ENCODE peak calls at places on chromosomes 2 and 18, in four cellular contexts. S is hypothalamus, V is NCI-H524, Q is GM23338. P is an unnamed sample.

GRCh38 chr18:70085641-70086040 is 119.8 kb downstream of the RTTN start:
- DNase-seq in S (no peak), V (no peak), Q (no peak), P (no peak)

GRCh38 chr18:39149211-39149806 is 1583.7 kb upstream of the CELF4 start:
- DNase-seq in S (no peak), V (no peak), Q (peak), P (no peak)

GRCh38 chr2:101718993-101719571 is 21.6 kb downstream of the MAP4K4 start:
- DNase-seq in S (no peak), Q (no peak), V (no peak), P (no peak)

GRCh38 chr2:203045867-203046266 is 31.2 kb downstream of the NBEAL1 start:
- DNase-seq in V (no peak), Q (no peak), S (no peak), P (no peak)

GRCh38 chr2:203745267-203745666 is 38.8 kb downstream of the CD28 start:
- DNase-seq in S (no peak), V (no peak), Q (no peak), P (no peak)

GRCh38 chr2:15142069-15142689 is 419.0 kb downstream of the NBAS start:
- DNase-seq in Q (no peak), S (no peak), V (no peak), P (no peak)

GRCh38 chr2:53559302-53559967 is 208.2 kb upstream of the CHAC2 start:
- DNase-seq in V (no peak), Q (no peak), S (no peak), P (no peak)

GRCh38 chr2:230184727-230185578 is 34.8 kb downstream of the SP110 start:
- DNase-seq in S (no peak), Q (no peak), V (no peak), P (no peak)

GRCh38 chr2:160909781-160910242 is 250.4 kb upstream of the TANK start:
- DNase-seq in Q (no peak), S (no peak), V (no peak), P (no peak)

GRCh38 chr2:240460781-240461431 is 25.4 kb downstream of the GPC1 start:
- DNase-seq in V (no peak), Q (peak), S (no peak), P (peak)

GRCh38 chr2:172817411-172817810 is 81.8 kb downstream of the RAPGEF4 start:
- DNase-seq in Q (no peak), V (no peak), S (no peak), P (no peak)

GRCh38 chr2:30115141-30115980 is 31.4 kb upstream of the YPEL5 start:
- DNase-seq in S (peak), V (peak), Q (peak), P (peak)

GRCh38 chr2:25650249-25650648 is 23.1 kb downstream of the DTNB start:
- DNase-seq in V (no peak), Q (no peak), S (no peak), P (no peak)

GRCh38 chr2:99875627-99876026 is 266.8 kb downstream of the AFF3 start:
- DNase-seq in V (no peak), Q (no peak), S (no peak), P (no peak)

GRCh38 chr18:57050314-57050949 is 96.5 kb upstream of the BOD1L2 start:
- DNase-seq in Q (no peak), V (no peak), S (no peak), P (no peak)

GRCh38 chr2:64062840-64063239 is 43.6 kb upstream of the VPS54 start:
- DNase-seq in V (no peak), S (no peak), Q (no peak), P (no peak)

GRCh38 chr2:167869200-167869599 is 378.2 kb downstream of the STK39 start:
- DNase-seq in V (no peak), Q (peak), S (no peak), P (no peak)

GRCh38 chr2:94923196-94923595 is 52.0 kb downstream of the TEKT4 start:
- DNase-seq in V (no peak), Q (no peak), S (no peak), P (no peak)

GRCh38 chr2:71691747-71692455 is 238.5 kb downstream of the DYSF start:
- DNase-seq in V (no peak), Q (peak), S (no peak), P (no peak)

GRCh38 chr2:212145111-212145510 is 393.5 kb downstream of the ERBB4 start:
- DNase-seq in Q (no peak), S (no peak), V (no peak), P (no peak)

GRCh38 chr2:238290715-238291549 is 2.5 kb upstream of the PER2 start:
- DNase-seq in V (no peak), S (no peak), Q (no peak), P (peak)

GRCh38 chr2:29066989-29067605 is 7.2 kb downstream of the PCARE start:
- DNase-seq in S (no peak), Q (no peak), V (no peak), P (no peak)

GRCh38 chr2:46177461-46178089 is 119.6 kb upstream of the EPAS1 start:
- DNase-seq in S (no peak), Q (no peak), V (no peak), P (no peak)